ENCODE peak calls at places on chromosomes 6 and 20, in six cellular contexts. W is cardiac fibroblast; C is activated T-cell treated with anti-CD3 and anti-CD28 coated beads for 24 hours; E is renal cortical epithelial cell; J is pulmonary artery endothelial cell; K is stimulated activated CD8-positive, alpha-beta memory T cell treated with anti-CD3 and anti-CD28 coated beads, Interleukin-7, amount 100 ng/mL, for 24 hours. X is an unnamed sample.

GRCh38 chr6:79438015-79438414 is 99.2 kb downstream of the LCA5 start:
- DNase-seq in C (no peak), J (no peak), K (no peak), E (no peak), W (peak), X (no peak)

GRCh38 chr20:38843346-38843745 is 37.8 kb downstream of the PPP1R16B start:
- DNase-seq in W (no peak), K (no peak), C (peak), E (no peak), J (no peak), X (no peak)

GRCh38 chr6:92110390-92110789 is 1309.0 kb downstream of the EPHA7 start:
- DNase-seq in E (peak), C (no peak), W (no peak), K (no peak), J (no peak), X (no peak)

GRCh38 chr6:6315660-6316059 is 4.8 kb downstream of the F13A1 start:
- DNase-seq in J (peak), K (no peak), E (peak), W (peak), C (peak), X (no peak)

GRCh38 chr6:119129968-119130484 is 51.6 kb upstream of the FAM184A start:
- DNase-seq in W (peak), K (no peak), J (no peak), E (peak), C (no peak), X (no peak)

GRCh38 chr6:116102856-116103255 is 2.2 kb downstream of the NT5DC1 start:
- DNase-seq in E (no peak), J (no peak), K (no peak), C (no peak), W (no peak), X (no peak)

GRCh38 chr6:163536770-163537169 is 122.3 kb downstream of the QKI start:
- DNase-seq in K (no peak), J (no peak), C (no peak), E (peak), W (peak), X (no peak)

GRCh38 chr6:30399390-30400058 is 54.6 kb downstream of the RPP21 start:
- DNase-seq in W (no peak), J (no peak), E (peak), C (no peak), K (no peak), X (no peak)

GRCh38 chr6:12875061-12875460 is 158.5 kb downstream of the PHACTR1 start:
- DNase-seq in J (no peak), C (no peak), K (no peak), E (peak), W (peak), X (no peak)

GRCh38 chr6:41503841-41504525 is 42.2 kb upstream of the FOXP4 start:
- DNase-seq in W (peak), J (no peak), C (no peak), E (no peak), K (no peak), X (no peak)

GRCh38 chr6:6657820-6658217 is 69.3 kb downstream of the LY86 start:
- DNase-seq in E (no peak), C (no peak), K (no peak), J (no peak), W (no peak), X (no peak)

GRCh38 chr6:156727715-156728385 is 49.3 kb upstream of the ARID1B start:
- DNase-seq in C (no peak), J (no peak), W (no peak), E (no peak), K (no peak), X (no peak)

GRCh38 chr6:125524356-125524755 is 222.6 kb upstream of the HDDC2 start:
- DNase-seq in K (no peak), E (no peak), C (no peak), W (no peak), J (no peak), X (no peak)

X was measured in activated gamma-delta T cell.